ENCODE peak calls at places on chromosomes 16 and 17, in nine cellular contexts. V is HFFc6, F is prostate gland, H is breast epithelium, T is cardiac fibroblast, O is GM13977, P is left ventricle myocardium inferior, D is GM13976, K is epithelial cell of esophagus. N is an unnamed sample.

GRCh38 chr16:81784042-81784785 is 5.1 kb downstream of the PLCG2 start:
- DNase-seq in D (no peak), H (no peak), V (no peak), K (no peak), T (no peak), O (no peak), F (no peak), P (no peak), N (no peak)

GRCh38 chr17:63516910-63517824 is 6.0 kb upstream of the KCNH6 start:
- DNase-seq in T (peak; percentile 54), V (peak; percentile 68), O (no peak), H (no peak), F (no peak), D (no peak), P (no peak), K (peak; percentile 68), N (no peak)

GRCh38 chr16:24580665-24581064 is 41.3 kb downstream of the RBBP6 start:
- DNase-seq in H (no peak), F (no peak), V (peak; percentile 50), K (peak; percentile 36), O (peak; percentile 40), D (peak; percentile 31), P (no peak), T (peak; percentile 67), N (no peak)

GRCh38 chr16:11251525-11252481 is 4.2 kb downstream of the SOCS1 start:
- DNase-seq in P (no peak), H (no peak), D (peak; percentile 80), F (no peak), O (peak; percentile 78), T (peak; percentile 55), K (peak; percentile 39), V (peak; percentile 33), N (no peak)

GRCh38 chr17:66655861-66656260 is 179.1 kb upstream of the CACNG5 start:
- DNase-seq in K (peak; percentile 97), V (peak; percentile 53), P (no peak), O (no peak), F (no peak), D (no peak), H (no peak), T (peak; percentile 65), N (no peak)

GRCh38 chr16:72467157-72467759 is 295.3 kb upstream of the PMFBP1 start:
- DNase-seq in P (no peak), F (no peak), V (peak; percentile 46), D (peak; percentile 27), T (peak; percentile 79), K (peak; percentile 62), H (no peak), O (peak; percentile 23), N (no peak)

GRCh38 chr17:71828182-71828596 is 292.6 kb upstream of the SOX9 start:
- DNase-seq in T (no peak), F (no peak), K (no peak), P (no peak), O (no peak), H (no peak), D (no peak), V (no peak), N (no peak)

GRCh38 chr16:3009568-3010390 is 2.9 kb upstream of the CLDN9 start:
- DNase-seq in V (no peak), O (no peak), F (peak; percentile 81), H (peak; percentile 49), D (no peak), K (peak; percentile 87), T (no peak), P (no peak), N (no peak)

GRCh38 chr17:36679815-36680467 is 78.6 kb downstream of the MRM1 start:
- DNase-seq in K (no peak), V (no peak), H (no peak), F (no peak), D (no peak), O (no peak), T (no peak), P (no peak), N (no peak)

GRCh38 chr16:23835390-23836077 is at the start of gene PRKCB:
- DNase-seq in K (peak; percentile 57), T (peak; percentile 9), V (no peak), D (peak; percentile 97), F (peak; percentile 68), H (peak; percentile 43), O (peak; percentile 97), P (peak; percentile 70), N (peak; percentile 45)

GRCh38 chr17:15180121-15180561 is 85.0 kb downstream of the PMP22 start:
- DNase-seq in O (no peak), F (no peak), H (no peak), P (no peak), D (no peak), V (no peak), K (no peak), T (no peak), N (no peak)

GRCh38 chr17:21592774-21593173 is 99.5 kb upstream of the KCNJ18 start:
- DNase-seq in D (no peak), T (no peak), K (no peak), V (no peak), F (no peak), O (no peak), H (no peak), P (no peak), N (no peak)

GRCh38 chr16:10675221-10675620 is 19.5 kb downstream of the TEKT5 start:
- DNase-seq in O (no peak), P (no peak), K (no peak), H (no peak), T (no peak), V (no peak), F (no peak), D (no peak), N (no peak)

GRCh38 chr17:69609495-69610315 is 195.2 kb downstream of the MAP2K6 start:
- DNase-seq in T (peak; percentile 70), H (no peak), V (peak; percentile 38), P (no peak), K (peak; percentile 40), O (no peak), D (no peak), F (no peak), N (no peak)

GRCh38 chr17:65292430-65292829 is 155.3 kb downstream of the RGS9 start:
- DNase-seq in V (no peak), H (no peak), D (no peak), P (no peak), K (no peak), F (no peak), O (no peak), T (peak; percentile 17), N (no peak)

GRCh38 chr16:2299915-2300192 is 31.9 kb upstream of the RNPS1 start:
- DNase-seq in K (no peak), P (no peak), D (no peak), V (no peak), H (no peak), T (no peak), O (no peak), F (no peak), N (no peak)

GRCh38 chr16:86087011-86087453 is 188.1 kb downstream of the IRF8 start:
- DNase-seq in O (no peak), F (no peak), K (no peak), V (no peak), T (no peak), H (no peak), D (no peak), P (no peak), N (no peak)

GRCh38 chr16:5042574-5043171 is 8.9 kb upstream of the NAGPA start:
- DNase-seq in P (no peak), O (no peak), F (no peak), T (no peak), V (peak; percentile 26), K (peak; percentile 62), H (no peak), D (no peak), N (no peak)
- TF ChIP-seq CTCF in P (no peak), O (peak; percentile 34), F (no peak), T (no peak), V (no peak), K (no peak), H (no peak), D (peak; percentile 8), N (no peak)

GRCh38 chr16:48047755-48048154 is 108.0 kb downstream of the ABCC12 start:
- DNase-seq in V (no peak), K (no peak), O (no peak), D (no peak), F (no peak), H (no peak), P (no peak), T (no peak), N (no peak)

GRCh38 chr16:48044117-48044516 is 111.7 kb downstream of the ABCC12 start:
- DNase-seq in F (no peak), D (no peak), V (no peak), P (no peak), K (no peak), H (no peak), O (no peak), T (no peak), N (no peak)

GRCh38 chr16:48047273-48047672 is 108.5 kb downstream of the ABCC12 start:
- DNase-seq in D (no peak), H (no peak), V (no peak), F (no peak), O (no peak), T (no peak), P (no peak), K (no peak), N (no peak)

GRCh38 chr16:48041861-48042435 is 113.8 kb downstream of the ABCC12 start:
- DNase-seq in P (no peak), K (peak; percentile 10), F (no peak), H (no peak), V (no peak), O (no peak), T (no peak), D (no peak), N (no peak)
- TF ChIP-seq CTCF in P (no peak), K (peak; percentile 26), F (no peak), H (no peak), V (no peak), O (peak; percentile 5), T (peak; percentile 5), D (no peak), N (no peak)

GRCh38 chr17:50681260-50682200 is 26.2 kb downstream of the ANKRD40 start:
- DNase-seq in H (no peak), V (peak; percentile 71), D (peak; percentile 42), K (peak; percentile 81), F (peak; percentile 58), O (no peak), P (no peak), T (peak; percentile 87), N (no peak)
- TF ChIP-seq CTCF in H (peak; percentile 60), V (peak; percentile 80), D (no peak), K (peak; percentile 78), F (peak; percentile 77), O (no peak), P (peak; percentile 70), T (peak; percentile 79), N (no peak)

DNA sequence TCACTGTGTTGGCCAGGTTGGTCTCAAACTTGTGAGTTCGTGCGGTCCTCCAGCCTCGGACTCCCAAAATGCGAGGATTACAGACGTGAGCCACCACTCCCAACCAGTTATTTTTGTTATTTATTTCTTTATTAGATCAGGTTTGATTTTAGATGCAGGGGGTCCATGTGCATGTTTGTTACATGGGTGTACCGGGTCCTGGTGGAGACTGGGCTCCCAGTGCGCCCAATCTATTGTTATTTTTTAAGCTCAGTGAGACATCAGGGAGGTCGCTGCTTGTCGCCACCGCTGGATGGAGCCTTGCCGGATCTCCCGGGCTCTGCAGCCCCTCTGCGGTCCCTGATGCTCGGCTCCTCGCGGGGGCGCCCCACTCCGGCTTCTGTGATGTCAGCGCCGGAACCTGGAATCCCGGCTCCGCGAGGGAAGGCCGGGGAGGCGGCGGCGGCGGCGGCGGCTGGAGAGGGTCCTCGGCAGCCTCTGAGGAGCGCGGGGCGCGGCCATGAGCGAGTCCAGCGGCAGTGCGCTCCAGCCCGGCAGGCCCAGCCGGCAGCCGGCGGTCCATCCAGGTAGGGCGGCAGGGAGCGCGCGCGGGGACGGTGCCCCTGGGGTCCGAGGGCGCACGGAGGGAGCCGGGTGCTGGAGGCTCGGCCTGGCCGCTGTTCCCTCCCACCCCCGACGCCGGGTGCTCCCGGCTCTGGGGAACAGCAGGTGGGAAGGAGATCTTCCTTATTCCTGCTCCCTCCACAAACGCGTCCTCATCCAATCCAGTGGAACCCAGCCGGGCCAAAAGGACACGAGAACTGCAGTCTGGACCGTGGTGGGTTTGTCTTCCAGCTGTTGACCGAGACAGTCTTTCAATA is at the start of gene TMC7:
- DNase-seq in F (peak; percentile 80), V (peak; percentile 78), T (peak; percentile 82), K (peak; percentile 90), O (peak; percentile 68), H (peak; percentile 47), D (peak; percentile 68), P (peak; percentile 81), N (peak; percentile 26)
- TF ChIP-seq CTCF in F (peak; percentile 89), V (peak; percentile 87), T (peak; percentile 87), K (peak; percentile 76), O (peak; percentile 34), H (peak; percentile 48), D (peak; percentile 32), P (peak; percentile 84), N (no peak)

N was measured in omental fat pad.